ENCODE peak calls at places on chromosomes 2 and 18, in ten cellular contexts. L, Y, W, B, N, D, I, Z, A and U are unnamed samples. For H3K9me3, the result is how much of the 10 kb centered on the place peaks cover.

GRCh38 chr2:10980886-10981425 is 69.2 kb downstream of the KCNF1 start:
- DNase-seq in W (no peak), N (no peak), Z (no peak), D (no peak), L (no peak), A (peak), B (no peak), Y (no peak), I (no peak), U (no peak)

GRCh38 chr2:181546086-181546485 is 88.9 kb downstream of the ITGA4 start:
- DNase-seq in B (no peak), Z (no peak), W (no peak), N (no peak), A (no peak), D (no peak), Y (no peak), L (no peak), I (no peak), U (no peak)

GRCh38 chr2:211611061-211611518 is 927.5 kb downstream of the ERBB4 start:
- DNase-seq in Y (no peak), B (peak), Z (no peak), I (no peak), D (no peak), W (no peak), A (no peak), N (no peak), L (no peak), U (no peak)

GRCh38 chr2:33777791-33778190 is 178.7 kb upstream of the FAM98A start:
- DNase-seq in Z (no peak), W (no peak), B (no peak), Y (no peak), L (no peak), I (no peak), N (no peak), A (no peak), D (no peak), U (no peak)

GRCh38 chr2:37589298-37589697 is 82.1 kb downstream of the CDC42EP3 start:
- DNase-seq in N (no peak), A (no peak), I (no peak), B (no peak), W (no peak), Y (no peak), L (no peak), D (no peak), Z (no peak), U (no peak)

GRCh38 chr2:120169020-120169419 is 54.2 kb downstream of the TMEM185B start:
- DNase-seq in L (no peak), N (no peak), I (no peak), B (no peak), W (no peak), D (no peak), Z (no peak), A (no peak), Y (no peak), U (no peak)

GRCh38 chr2:7825591-7826312 is 856.1 kb upstream of the ID2 start:
- DNase-seq in Y (no peak), N (no peak), L (no peak), A (peak), Z (no peak), W (no peak), B (peak), I (no peak), D (no peak), U (peak)

GRCh38 chr2:212595036-212595654 is 56.5 kb upstream of the ERBB4 start:
- DNase-seq in D (no peak), B (peak), W (no peak), N (no peak), Z (no peak), Y (no peak), I (no peak), L (no peak), A (no peak), U (no peak)

GRCh38 chr18:22913861-22914260 is 19.3 kb upstream of the RBBP8 start:
- DNase-seq in A (peak), I (no peak), L (peak), W (no peak), B (no peak), D (no peak), Y (no peak), Z (peak), N (no peak), U (peak)

GRCh38 chr2:42196403-42197267 is 27.5 kb downstream of the EML4 start:
- DNase-seq in N (peak), W (no peak), Y (no peak), B (peak), Z (no peak), I (no peak), L (peak), A (peak), D (peak), U (peak)

GRCh38 chr2:240928476-240929363 is 22.6 kb downstream of the CROCC2 start:
- DNase-seq in Y (peak), B (no peak), L (no peak), N (peak), Z (peak), I (peak), A (no peak), D (no peak), W (peak), U (no peak)

GRCh38 chr18:12308386-12309100 is 502 bp downstream of the TUBB6 start:
- DNase-seq in I (peak), D (peak), W (peak), Y (peak), B (peak), N (peak), A (peak), Z (peak), L (peak), U (peak)
- TF ChIP-seq POLR2A in I (peak), D (peak), W (peak), Y (no peak), B (no peak), N (peak), A (peak), Z (peak), L (peak), U (peak)

GRCh38 chr2:18975506-18975905 is 382.9 kb downstream of the OSR1 start:
- DNase-seq in Y (no peak), A (no peak), N (no peak), B (no peak), I (no peak), D (no peak), Z (no peak), W (no peak), L (no peak), U (no peak)
- H3K4me3 ChIP-seq in Y (no peak), A (no peak), N (no peak), B (no peak), I (no peak), D (no peak), Z (no peak), W (no peak), L (no peak), U (no peak)

GRCh38 chr2:238866656-238867277 is 18.9 kb downstream of the TWIST2 start:
- DNase-seq in A (no peak), L (no peak), Y (peak), I (no peak), W (no peak), D (no peak), N (no peak), Z (no peak), B (no peak), U (no peak)
- H3K9me3 ChIP-seq in A (under half), L (under half), Y (under half), I (under half), W (under half), D (under half), N (under half), Z (under half), B (under half), U (under half)

DNA sequence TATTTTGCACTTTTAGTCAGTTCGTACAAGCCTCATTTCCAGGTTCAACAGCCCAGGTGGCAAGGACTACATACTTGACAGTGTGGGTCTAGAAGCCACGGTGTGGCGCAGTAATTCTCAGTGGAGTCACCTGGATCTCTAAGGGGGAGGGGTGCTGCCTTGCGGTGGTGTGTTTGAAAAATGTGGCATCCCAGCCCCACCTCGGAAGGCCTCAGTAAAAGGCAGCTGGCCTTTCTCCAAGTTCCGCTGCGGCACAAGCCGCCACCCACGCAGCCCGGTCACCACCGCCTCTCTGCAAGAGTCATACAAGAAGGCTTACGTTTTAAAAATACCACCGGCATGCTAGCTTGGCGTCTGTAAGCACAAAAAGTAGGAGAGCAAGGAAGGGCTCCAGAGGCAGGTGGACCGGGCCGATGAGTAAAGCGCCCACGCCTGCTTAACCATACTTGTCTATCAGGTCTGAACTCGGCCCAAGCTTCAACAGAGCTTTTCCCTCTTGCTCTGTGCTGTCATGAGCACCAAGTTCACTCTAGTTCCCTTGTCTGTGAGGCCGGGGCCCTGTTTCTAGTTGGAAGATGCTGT is 49.5 kb downstream of the SPRED2 start:
- DNase-seq in N (peak), Y (peak), B (peak), D (peak), W (peak), A (peak), Z (peak), I (peak), L (peak), U (peak)
- TF ChIP-seq POLR2A in N (no peak), Y (no peak), B (no peak), D (no peak), W (no peak), A (no peak), Z (no peak), I (no peak), L (peak), U (no peak)

DNA sequence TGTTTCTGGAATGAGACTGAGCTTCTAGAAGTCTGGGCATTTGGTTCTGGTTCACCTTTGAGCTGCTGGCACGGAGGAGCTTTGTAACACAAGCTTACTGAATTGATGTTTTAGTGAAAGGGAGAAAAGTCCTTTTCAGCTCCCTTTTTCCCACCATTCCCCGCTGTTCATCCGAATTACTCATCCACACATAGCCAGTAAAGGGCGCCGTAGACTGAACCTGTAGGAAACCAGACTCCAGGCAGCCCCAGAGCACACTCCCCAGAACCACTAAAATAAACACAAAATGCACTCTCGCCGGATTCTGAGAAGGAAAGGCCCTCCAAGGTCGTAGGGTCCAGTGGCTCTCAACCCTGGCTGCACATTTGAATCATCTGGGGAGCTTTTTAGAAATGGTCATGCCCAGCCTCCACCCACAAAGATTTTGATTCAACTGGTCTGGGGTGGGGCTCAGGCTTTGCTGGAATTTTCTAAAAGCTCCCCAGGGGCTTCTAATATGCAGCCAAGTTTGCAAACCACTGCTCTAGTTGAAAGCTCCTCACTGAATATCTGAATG is 29.6 kb downstream of the TCF7L1 start:
- DNase-seq in D (no peak), Z (no peak), W (peak), I (no peak), Y (no peak), B (no peak), N (peak), L (no peak), A (no peak), U (peak)
- H3K4me3 ChIP-seq in D (no peak), Z (no peak), W (no peak), I (no peak), Y (no peak), B (no peak), N (no peak), L (no peak), A (no peak), U (no peak)

GRCh38 chr2:25043241-25043867 is 1.5 kb downstream of the EFR3B start:
- DNase-seq in Y (peak), N (no peak), A (no peak), B (peak), W (no peak), D (no peak), L (no peak), Z (no peak), I (peak), U (peak)
- H3K9me3 ChIP-seq in Y (under half), N (under half), A (under half), B (under half), W (under half), D (under half), L (under half), Z (under half), I (under half), U (under half)

GRCh38 chr2:55958756-55959155 is 35.2 kb upstream of the EFEMP1 start:
- DNase-seq in N (no peak), Y (no peak), L (no peak), A (no peak), Z (no peak), I (no peak), D (no peak), W (no peak), B (no peak), U (no peak)

GRCh38 chr2:55965276-55965675 is 41.7 kb upstream of the EFEMP1 start:
- DNase-seq in A (no peak), Z (no peak), L (no peak), B (no peak), Y (no peak), N (no peak), W (no peak), D (no peak), I (no peak), U (no peak)

GRCh38 chr2:55957142-55957541 is 33.6 kb upstream of the EFEMP1 start:
- DNase-seq in A (no peak), Y (no peak), N (no peak), L (no peak), D (no peak), I (no peak), B (no peak), Z (no peak), W (no peak), U (no peak)

GRCh38 chr2:55962910-55963309 is 39.3 kb upstream of the EFEMP1 start:
- DNase-seq in W (no peak), I (no peak), Z (no peak), N (no peak), D (no peak), B (no peak), L (no peak), Y (no peak), A (no peak), U (no peak)

DNA sequence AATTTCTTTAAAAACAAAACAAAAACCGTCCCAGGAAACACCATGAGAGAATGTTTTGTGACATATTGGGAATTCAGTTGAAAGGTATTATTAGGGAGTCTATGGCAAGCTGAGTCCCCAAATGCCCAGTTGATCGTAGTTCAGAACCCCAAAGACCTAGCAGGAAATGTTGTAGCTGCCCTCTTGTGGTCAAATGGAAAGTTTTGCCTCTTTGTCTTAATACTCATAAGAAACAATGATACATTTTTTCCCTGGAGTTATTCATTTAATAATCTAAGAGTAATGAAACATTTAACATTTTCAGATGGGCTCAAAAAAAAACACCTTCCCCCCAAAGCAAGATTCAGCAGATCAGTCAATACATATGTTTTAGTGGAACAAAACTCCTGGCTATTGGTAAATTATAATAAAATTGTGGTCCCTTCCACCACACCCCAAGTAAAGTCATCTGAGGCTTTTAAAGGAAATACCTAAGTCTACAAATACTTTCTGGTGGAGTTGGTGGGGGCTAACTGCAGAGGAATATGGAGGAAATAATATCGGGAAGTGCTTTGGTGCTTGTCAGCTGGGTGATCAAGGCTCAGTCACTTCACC is 37.8 kb upstream of the EFEMP1 start:
- DNase-seq in L (no peak), I (no peak), W (no peak), B (peak), Y (no peak), D (peak), N (peak), A (no peak), Z (no peak), U (no peak)
- TF ChIP-seq POLR2A in L (no peak), I (no peak), W (no peak), B (no peak), Y (no peak), D (no peak), N (no peak), A (no peak), Z (no peak), U (no peak)

GRCh38 chr2:200613692-200614091 is 27.9 kb downstream of the AOX1 start:
- DNase-seq in N (no peak), L (no peak), Z (no peak), A (no peak), I (no peak), D (no peak), Y (no peak), W (no peak), B (no peak), U (no peak)

GRCh38 chr2:200614249-200614648 is 28.4 kb downstream of the AOX1 start:
- DNase-seq in I (no peak), Y (no peak), A (no peak), N (no peak), D (no peak), L (no peak), Z (no peak), B (no peak), W (no peak), U (no peak)

GRCh38 chr2:200604571-200605255 is 18.9 kb downstream of the AOX1 start:
- DNase-seq in W (no peak), I (no peak), Z (no peak), L (no peak), B (no peak), Y (no peak), A (no peak), N (no peak), D (no peak), U (no peak)

GRCh38 chr2:200608341-200609026 is 22.7 kb downstream of the AOX1 start:
- DNase-seq in W (no peak), Z (no peak), B (no peak), I (no peak), Y (no peak), D (no peak), A (no peak), N (no peak), L (no peak), U (no peak)

GRCh38 chr2:200609027-200609614 is 23.3 kb downstream of the AOX1 start:
- DNase-seq in A (no peak), B (peak), N (peak), I (peak), Y (no peak), D (no peak), Z (no peak), W (no peak), L (no peak), U (no peak)
- H3K4me3 ChIP-seq in A (no peak), B (no peak), N (no peak), I (no peak), Y (no peak), D (no peak), Z (no peak), W (no peak), L (no peak), U (no peak)